ENCODE peak calls at places on chromosome 10, in nine cellular contexts. W is EL; T is activated T-helper 1 cell treated with Interleukin-2 at 50 U/mL for 16 hours; L is hippocampal formation; I is left ventricle myocardium superior; J is activated CD4-positive, alpha-beta T cell treated with anti-CD3 and anti-CD28 coated beads for 24 hours; O is GM04504; H is BJ; K is HL-60. V is an unnamed sample.

GRCh38 chr10:62058476-62058875 is 157.0 kb downstream of the ARID5B start:
- DNase-seq in W (peak; percentile 48), T (no peak), L (no peak), I (no peak), J (no peak), O (no peak), H (no peak), K (no peak), V (no peak)

GRCh38 chr10:86293323-86293840 is 73.2 kb downstream of the GRID1 start:
- DNase-seq in W (no peak), T (no peak), L (no peak), I (no peak), J (no peak), O (no peak), H (no peak), K (no peak), V (no peak)

GRCh38 chr10:127081946-127082345 is 114.4 kb downstream of the INSYN2A start:
- DNase-seq in W (no peak), T (no peak), L (no peak), I (no peak), J (no peak), O (no peak), H (no peak), K (no peak), V (no peak)

GRCh38 chr10:48604039-48604407 is 850 bp downstream of the ARHGAP22 start:
- DNase-seq in W (no peak), T (no peak), L (no peak), I (no peak), J (no peak), O (no peak), H (no peak), K (no peak), V (no peak)

GRCh38 chr10:12121673-12122072 is 7.8 kb upstream of the SEC61A2 start:
- DNase-seq in W (no peak), T (no peak), L (no peak), I (no peak), J (no peak), O (no peak), H (no peak), K (no peak), V (no peak)

GRCh38 chr10:101155896-101156295 is 24.8 kb downstream of the TLX1 start:
- DNase-seq in W (no peak), T (no peak), L (no peak), I (no peak), J (no peak), O (no peak), H (no peak), K (no peak), V (no peak)

GRCh38 chr10:69866688-69867461 is 65.2 kb downstream of the COL13A1 start:
- DNase-seq in W (peak; percentile 88), T (no peak), L (no peak), I (peak; percentile 51), J (no peak), O (peak; percentile 71), H (peak; percentile 44), K (no peak), V (peak; percentile 91)

GRCh38 chr10:18364987-18365775 is 225.0 kb downstream of the CACNB2 start:
- DNase-seq in W (no peak), T (no peak), L (no peak), I (no peak), J (no peak), O (no peak), H (no peak), K (no peak), V (no peak)

GRCh38 chr10:23994459-23995046 is 214.4 kb upstream of the KIAA1217 start:
- DNase-seq in W (peak; percentile 38), T (no peak), L (peak; percentile 3), I (peak; percentile 50), J (peak; percentile 10), O (peak; percentile 12), H (no peak), K (peak; percentile 2), V (peak; percentile 57)

GRCh38 chr10:56785292-56785691 is 424.2 kb upstream of the ZWINT start:
- DNase-seq in W (no peak), T (no peak), L (no peak), I (no peak), J (no peak), O (no peak), H (no peak), K (no peak), V (no peak)

GRCh38 chr10:27742926-27743735 is 2.5 kb downstream of the MKX start:
- DNase-seq in W (peak; percentile 59), T (no peak), L (no peak), I (peak; percentile 36), J (peak; percentile 22), O (no peak), H (no peak), K (no peak), V (peak; percentile 34)

GRCh38 chr10:88315746-88316145 is 267.4 kb downstream of the RNLS start:
- DNase-seq in W (no peak), T (no peak), L (no peak), I (no peak), J (no peak), O (no peak), H (no peak), K (no peak), V (no peak)

GRCh38 chr10:62614389-62615157 is 189.9 kb upstream of the ADO start:
- DNase-seq in W (peak; percentile 74), T (no peak), L (no peak), I (no peak), J (no peak), O (no peak), H (no peak), K (no peak), V (peak; percentile 29)

GRCh38 chr10:1256139-1256720 is 200.0 kb downstream of the WDR37 start:
- DNase-seq in W (no peak), T (no peak), L (no peak), I (no peak), J (no peak), O (no peak), H (no peak), K (no peak), V (no peak)

GRCh38 chr10:30587522-30588031 is 42.0 kb downstream of the LYZL2 start:
- DNase-seq in W (no peak), T (no peak), L (peak; percentile 3), I (peak; percentile 40), J (no peak), O (no peak), H (no peak), K (peak; percentile 79), V (no peak)

GRCh38 chr10:85043207-85043606 is 714.8 kb downstream of the CCSER2 start:
- DNase-seq in W (no peak), T (no peak), L (no peak), I (no peak), J (no peak), O (no peak), H (no peak), K (no peak), V (no peak)